ENCODE peak calls at places on chromosomes 3 and 15, in nine cellular contexts. M is H54, H is ovary, U is GF-D8, D is AG10803, T is NCI-H1694 treated with DMSO at 0.1 percent for 48 hours, Z is caudate nucleus, O is psoas muscle, P is DMS79 treated with DMSO at 0.1 percent for 48 hours. Q is an unnamed sample.

GRCh38 chr15:65722191-65722590 is 69.9 kb downstream of the DENND4A start:
- DNase-seq in T (no peak), Z (no peak), D (no peak), U (no peak), M (no peak), O (no peak), P (no peak), H (no peak), Q (no peak)

GRCh38 chr15:90419738-90420487 is 31.9 kb downstream of the IQGAP1 start:
- DNase-seq in O (no peak), T (no peak), H (no peak), Z (no peak), U (no peak), D (peak; percentile 84), M (no peak), P (no peak), Q (no peak)

GRCh38 chr15:74038707-74039655 is 43.4 kb downstream of the GOLGA6A start:
- DNase-seq in U (no peak), D (peak; percentile 46), P (peak; percentile 32), M (no peak), O (no peak), H (no peak), T (no peak), Z (no peak), Q (no peak)

GRCh38 chr15:27686376-27686775 is 412.7 kb downstream of the OCA2 start:
- DNase-seq in D (peak; percentile 34), T (no peak), O (no peak), H (no peak), P (no peak), U (no peak), M (no peak), Z (no peak), Q (no peak)

GRCh38 chr3:43290961-43291360 is 4.6 kb downstream of the SNRK start:
- DNase-seq in O (no peak), P (no peak), U (no peak), M (no peak), D (no peak), Z (no peak), H (no peak), T (no peak), Q (no peak)

GRCh38 chr15:60720493-60721231 is 241.7 kb upstream of the ICE2 start:
- DNase-seq in H (no peak), P (no peak), M (no peak), U (no peak), Z (no peak), O (no peak), T (no peak), D (no peak), Q (no peak)

GRCh38 chr3:169769287-169770181 is at the start of gene ACTRT3:
- DNase-seq in U (no peak), Z (no peak), H (peak; percentile 77), D (peak; percentile 73), O (peak; percentile 73), P (no peak), M (no peak), T (peak; percentile 28), Q (peak; percentile 84)

GRCh38 chr3:182509312-182509711 is 284.0 kb upstream of the ATP11B start:
- DNase-seq in H (no peak), T (no peak), M (no peak), U (no peak), P (peak; percentile 93), O (no peak), Z (no peak), D (no peak), Q (no peak)

GRCh38 chr3:187025656-187026320 is 95.5 kb downstream of the ST6GAL1 start:
- DNase-seq in P (no peak), D (no peak), U (no peak), O (no peak), T (no peak), M (no peak), Z (no peak), H (no peak), Q (no peak)

GRCh38 chr3:197854596-197855343 is 63.7 kb downstream of the LRCH3 start:
- DNase-seq in P (no peak), U (no peak), H (peak; percentile 49), T (no peak), D (peak; percentile 95), O (no peak), M (peak; percentile 82), Z (no peak), Q (no peak)

GRCh38 chr3:123075359-123075758 is 8.5 kb downstream of the PDIA5 start:
- DNase-seq in P (no peak), H (no peak), M (no peak), D (no peak), T (no peak), U (no peak), O (no peak), Z (no peak), Q (no peak)

GRCh38 chr15:55775316-55775715 is 32.4 kb upstream of the PRTG start:
- DNase-seq in U (no peak), O (no peak), M (no peak), D (no peak), Z (no peak), P (no peak), T (no peak), H (no peak), Q (no peak)

GRCh38 chr3:50674349-50675178 is at the start of gene DOCK3:
- DNase-seq in O (peak; percentile 69), M (peak; percentile 72), D (peak; percentile 44), H (peak; percentile 67), U (no peak), T (no peak), Z (no peak), P (peak; percentile 14), Q (peak; percentile 84)

GRCh38 chr3:15815696-15816095 is 17.9 kb upstream of the ANKRD28 start:
- DNase-seq in Z (no peak), U (peak; percentile 17), O (no peak), P (peak; percentile 6), H (no peak), T (peak; percentile 72), D (peak; percentile 80), M (no peak), Q (no peak)

GRCh38 chr3:16401273-16401672 is 112.2 kb downstream of the RFTN1 start:
- DNase-seq in Z (no peak), M (no peak), D (peak; percentile 18), T (no peak), U (no peak), O (no peak), H (no peak), P (no peak), Q (no peak)

GRCh38 chr3:40079845-40080240 is 229.7 kb upstream of the EIF1B start:
- DNase-seq in P (no peak), D (no peak), U (no peak), Z (no peak), O (no peak), M (no peak), H (no peak), T (no peak), Q (no peak)

GRCh38 chr15:29942144-29942543 is 119.9 kb upstream of the TJP1 start:
- DNase-seq in P (no peak), M (no peak), Z (peak; percentile 36), T (no peak), D (no peak), H (no peak), O (no peak), U (no peak), Q (no peak)

GRCh38 chr3:52086461-52086860 is 30.1 kb upstream of the DUSP7 start:
- DNase-seq in M (no peak), H (no peak), O (no peak), T (no peak), U (no peak), P (no peak), Z (no peak), D (no peak), Q (peak; percentile 12)

GRCh38 chr3:184663756-184664155 is 48.1 kb downstream of the MAGEF1 start:
- DNase-seq in U (no peak), T (no peak), P (no peak), H (no peak), O (no peak), D (peak; percentile 75), M (no peak), Z (no peak), Q (peak; percentile 15)

GRCh38 chr3:18444597-18445420 is 19.7 kb upstream of the SATB1 start:
- DNase-seq in T (no peak), Z (no peak), O (peak; percentile 77), U (peak; percentile 66), H (peak; percentile 73), P (no peak), M (peak; percentile 58), D (peak; percentile 52), Q (peak; percentile 87)

GRCh38 chr3:150098621-150099020 is 127.9 kb upstream of the PFN2 start:
- DNase-seq in T (no peak), P (no peak), M (no peak), O (no peak), H (no peak), D (no peak), U (no peak), Z (no peak), Q (no peak)

GRCh38 chr3:79910337-79910736 is 142.5 kb upstream of the ROBO1 start:
- DNase-seq in T (no peak), P (no peak), O (no peak), Z (no peak), M (no peak), U (no peak), D (no peak), H (no peak), Q (no peak)

GRCh38 chr3:23920151-23920655 is 3.3 kb downstream of the RPL15 start:
- DNase-seq in T (no peak), P (no peak), M (no peak), D (no peak), O (no peak), U (no peak), H (no peak), Z (no peak), Q (no peak)